ENCODE peak calls at places on chromosomes 7 and 10, in seven cellular contexts. W, T, M, A, P, Q and N are unnamed samples. For H3K36me3 and H3K4me1, the result is how much of the 10 kb centered on the place peaks cover.

GRCh38 chr7:36348256-36348655 is 41.4 kb upstream of the ANLN start:
- DNase-seq in W (no peak), T (no peak), M (no peak), A (no peak), P (no peak), Q (no peak), N (no peak)

GRCh38 chr10:84340187-84340586 is 11.8 kb downstream of the CCSER2 start:
- DNase-seq in W (no peak), T (no peak), M (no peak), A (no peak), P (no peak), Q (no peak), N (no peak)

GRCh38 chr7:77328669-77329068 is 87.5 kb downstream of the GSAP start:
- DNase-seq in W (no peak), T (no peak), M (no peak), A (no peak), P (no peak), Q (no peak), N (no peak)

GRCh38 chr7:37218956-37219355 is 229.7 kb downstream of the ELMO1 start:
- DNase-seq in W (no peak), T (no peak), M (no peak), A (no peak), P (no peak), Q (no peak), N (no peak)

GRCh38 chr7:88184848-88185304 is 35.0 kb downstream of the SRI start:
- DNase-seq in W (no peak), T (no peak), M (peak), A (no peak), P (no peak), Q (no peak), N (no peak)

GRCh38 chr7:124032369-124033092 is at the start of gene TMEM229A:
- DNase-seq in W (peak), T (no peak), M (peak), A (peak), P (peak), Q (peak), N (no peak)

GRCh38 chr10:69549959-69550358 is 23.3 kb downstream of the NEUROG3 start:
- DNase-seq in W (no peak), T (no peak), M (no peak), A (no peak), P (no peak), Q (no peak), N (no peak)

GRCh38 chr10:68895041-68895440 is 6.1 kb upstream of the DDX50 start:
- DNase-seq in W (no peak), T (no peak), M (no peak), A (no peak), P (no peak), Q (no peak), N (no peak)

GRCh38 chr7:38932509-38933168 is 23.6 kb upstream of the VPS41 start:
- DNase-seq in W (peak), T (no peak), M (peak), A (peak), P (peak), Q (peak), N (no peak)

GRCh38 chr10:29725133-29725720 is 90.5 kb upstream of the SVIL start:
- DNase-seq in W (peak), T (no peak), M (no peak), A (peak), P (peak), Q (no peak), N (no peak)

GRCh38 chr7:98189559-98189958 is 21.7 kb upstream of the BHLHA15 start:
- DNase-seq in W (no peak), T (no peak), M (no peak), A (peak), P (no peak), Q (no peak), N (no peak)

GRCh38 chr7:151794508-151795167 is 82.3 kb downstream of the PRKAG2 start:
- DNase-seq in W (no peak), T (no peak), M (no peak), A (no peak), P (no peak), Q (peak), N (no peak)

GRCh38 chr10:27542812-27543211 is 38.7 kb downstream of the RAB18 start:
- DNase-seq in W (no peak), T (no peak), M (peak), A (no peak), P (peak), Q (no peak), N (no peak)

GRCh38 chr10:931326-932318 is at the start of gene LARP4B:
- DNase-seq in W (peak), T (peak), M (peak), A (peak), P (peak), Q (peak), N (peak)

GRCh38 chr7:74059681-74060588 is 23.7 kb upstream of the LIMK1 start:
- DNase-seq in W (peak), T (no peak), M (peak), A (peak), P (no peak), Q (peak), N (no peak)

GRCh38 chr10:9111983-9112382 is 1057.5 kb downstream of the GATA3 start:
- DNase-seq in W (no peak), T (no peak), M (no peak), A (no peak), P (no peak), Q (no peak), N (no peak)

GRCh38 chr7:157434231-157434630 is 97.4 kb downstream of the DNAJB6 start:
- DNase-seq in W (no peak), T (no peak), M (no peak), A (no peak), P (no peak), Q (no peak), N (no peak)

GRCh38 chr7:8131694-8132605 is 130.0 kb downstream of the ICA1 start:
- DNase-seq in W (no peak), T (peak), M (no peak), A (no peak), P (no peak), Q (no peak), N (peak)

GRCh38 chr10:87734987-87735827 is 75.5 kb downstream of the PAPSS2 start:
- DNase-seq in W (no peak), T (no peak), M (peak), A (no peak), P (peak), Q (no peak), N (no peak)

GRCh38 chr7:45689797-45690761 is 115.9 kb downstream of the ADCY1 start:
- DNase-seq in W (no peak), T (no peak), M (no peak), A (peak), P (no peak), Q (no peak), N (no peak)
- H3K27ac ChIP-seq in W (no peak), T (no peak), M (no peak), A (no peak), P (peak), Q (no peak), N (no peak)

GRCh38 chr10:35027567-35027966 is 62.6 kb downstream of the CUL2 start:
- DNase-seq in W (no peak), T (no peak), M (no peak), A (no peak), P (no peak), Q (no peak), N (no peak)

DNA sequence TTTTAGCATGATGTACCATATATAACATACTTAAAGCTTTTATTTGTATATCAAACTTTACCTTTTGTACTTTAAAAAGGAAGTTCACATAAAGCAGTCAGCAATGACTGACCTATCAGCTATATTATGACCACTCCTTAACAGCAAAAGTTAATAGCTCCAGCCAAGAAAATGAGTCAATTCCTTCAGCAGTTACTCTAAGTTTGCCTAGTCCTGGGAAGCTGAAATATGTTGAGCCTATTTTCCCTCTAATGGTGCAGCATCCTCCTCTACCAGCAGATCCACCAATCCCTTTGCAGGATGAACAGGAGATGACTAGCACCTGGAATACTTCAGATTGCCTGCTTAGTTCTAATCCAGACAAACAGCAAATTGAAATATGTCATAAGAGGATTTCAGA is 64.2 kb downstream of the CUL2 start:
- DNase-seq in W (no peak), T (no peak), M (peak), A (no peak), P (no peak), Q (no peak), N (no peak)
- H3K36me3 ChIP-seq in W (under half), T (under half), M (under half), A (under half), P (under half), Q (under half), N (under half)

GRCh38 chr10:123398180-123398591 is 244.0 kb downstream of the BUB3 start:
- DNase-seq in W (peak), T (no peak), M (no peak), A (no peak), P (no peak), Q (no peak), N (no peak)
- H3K4me1 ChIP-seq in W (under half), T (under half), M (under half), A (under half), P (under half), Q (under half), N (under half)

DNA sequence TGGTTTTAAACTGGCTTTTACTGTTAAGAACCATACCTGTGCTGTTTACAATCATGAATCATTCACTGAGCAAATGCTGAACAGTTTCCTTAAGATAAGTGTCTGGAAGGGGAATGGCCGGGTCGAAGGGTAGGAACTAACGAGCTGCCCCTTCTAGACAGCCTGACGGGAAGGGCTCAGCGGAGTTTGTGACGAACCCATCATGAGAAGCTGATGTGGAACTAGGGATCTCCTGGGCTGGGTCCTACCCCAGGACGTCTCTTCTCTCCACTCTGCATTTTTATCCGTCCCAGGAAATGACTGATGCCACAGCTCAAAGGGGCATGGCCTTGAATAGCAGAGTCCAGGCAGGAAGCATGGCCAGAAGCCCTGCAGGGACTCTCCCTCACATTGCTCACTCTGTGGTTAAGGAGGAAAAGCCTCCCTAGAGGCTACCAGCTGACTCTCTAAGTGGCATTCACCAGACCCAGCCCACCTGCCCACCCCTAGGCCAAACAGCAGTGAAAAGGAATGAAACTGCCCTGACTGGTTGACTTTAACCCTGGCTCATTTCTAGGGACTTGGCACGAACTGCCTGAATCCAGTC is 112.0 kb downstream of the PFKFB3 start:
- DNase-seq in W (peak), T (no peak), M (no peak), A (peak), P (peak), Q (no peak), N (no peak)
- H3K27ac ChIP-seq in W (peak), T (no peak), M (no peak), A (peak), P (peak), Q (no peak), N (no peak)

GRCh38 chr10:38118072-38118807 is 24.1 kb downstream of the ZNF37A start:
- DNase-seq in W (no peak), T (no peak), M (no peak), A (no peak), P (no peak), Q (no peak), N (no peak)
- H3K36me3 ChIP-seq in W (under half), T (under half), M (under half), A (under half), P (under half), Q (under half), N (under half)